ENCODE peak calls at places on chromosome 20, in eight cellular contexts. One of them, this sample, is unnamed.

GRCh38 chr20:62752181-62752670 is 43.6 kb downstream of the NTSR1 start:
- DNase-seq in A549: no peak
- DNase-seq in HT1080: no peak
- DNase-seq in D721Med: no peak
- DNase-seq in activated CD4-positive, alpha-beta T cell treated with anti-CD3 and anti-CD28 coated beads for 36 hours: no peak
- DNase-seq in tibial nerve: no peak
- DNase-seq in OCI-LY7: no peak
- DNase-seq in stimulated activated CD4-positive, alpha-beta T cell treated with anti-CD3 and anti-CD28 coated beads, Interleukin-2, amount 100 ng/mL, for 48 hours: no peak
- DNase-seq in this sample: no peak

GRCh38 chr20:64238851-64239387 is 16.6 kb upstream of the PCMTD2 start:
- DNase-seq in A549: no peak
- DNase-seq in HT1080: no peak
- DNase-seq in D721Med: no peak
- DNase-seq in activated CD4-positive, alpha-beta T cell treated with anti-CD3 and anti-CD28 coated beads for 36 hours: no peak
- DNase-seq in tibial nerve: no peak
- DNase-seq in OCI-LY7: no peak
- DNase-seq in stimulated activated CD4-positive, alpha-beta T cell treated with anti-CD3 and anti-CD28 coated beads, Interleukin-2, amount 100 ng/mL, for 48 hours: no peak
- DNase-seq in this sample: no peak

GRCh38 chr20:45972500-45973183 is 639 bp upstream of the ZNF335 start:
- DNase-seq in A549: no peak
- DNase-seq in HT1080: no peak
- DNase-seq in D721Med: no peak
- DNase-seq in activated CD4-positive, alpha-beta T cell treated with anti-CD3 and anti-CD28 coated beads for 36 hours: no peak
- DNase-seq in tibial nerve: no peak
- DNase-seq in OCI-LY7: no peak
- DNase-seq in stimulated activated CD4-positive, alpha-beta T cell treated with anti-CD3 and anti-CD28 coated beads, Interleukin-2, amount 100 ng/mL, for 48 hours: no peak
- DNase-seq in this sample: no peak

GRCh38 chr20:18541741-18542140 is 25.5 kb upstream of the SMIM26 start:
- DNase-seq in A549: no peak
- DNase-seq in HT1080: no peak
- DNase-seq in D721Med: no peak
- DNase-seq in activated CD4-positive, alpha-beta T cell treated with anti-CD3 and anti-CD28 coated beads for 36 hours: no peak
- DNase-seq in tibial nerve: no peak
- DNase-seq in OCI-LY7: no peak
- DNase-seq in stimulated activated CD4-positive, alpha-beta T cell treated with anti-CD3 and anti-CD28 coated beads, Interleukin-2, amount 100 ng/mL, for 48 hours: no peak
- DNase-seq in this sample: no peak

GRCh38 chr20:33624399-33624798 is 37.7 kb upstream of the C20orf144 start:
- DNase-seq in A549: no peak
- DNase-seq in HT1080: no peak
- DNase-seq in D721Med: no peak
- DNase-seq in activated CD4-positive, alpha-beta T cell treated with anti-CD3 and anti-CD28 coated beads for 36 hours: no peak
- DNase-seq in tibial nerve: no peak
- DNase-seq in OCI-LY7: no peak
- DNase-seq in stimulated activated CD4-positive, alpha-beta T cell treated with anti-CD3 and anti-CD28 coated beads, Interleukin-2, amount 100 ng/mL, for 48 hours: no peak
- DNase-seq in this sample: no peak

GRCh38 chr20:45300961-45301360 is 5.7 kb upstream of the RBPJL start:
- DNase-seq in A549: peak
- DNase-seq in HT1080: peak
- DNase-seq in D721Med: no peak
- DNase-seq in activated CD4-positive, alpha-beta T cell treated with anti-CD3 and anti-CD28 coated beads for 36 hours: peak
- DNase-seq in tibial nerve: no peak
- DNase-seq in OCI-LY7: peak
- DNase-seq in stimulated activated CD4-positive, alpha-beta T cell treated with anti-CD3 and anti-CD28 coated beads, Interleukin-2, amount 100 ng/mL, for 48 hours: peak
- DNase-seq in this sample: peak

GRCh38 chr20:37630161-37630560 is 63.7 kb upstream of the CTNNBL1 start:
- DNase-seq in A549: no peak
- DNase-seq in HT1080: no peak
- DNase-seq in D721Med: no peak
- DNase-seq in activated CD4-positive, alpha-beta T cell treated with anti-CD3 and anti-CD28 coated beads for 36 hours: no peak
- DNase-seq in tibial nerve: no peak
- DNase-seq in OCI-LY7: no peak
- DNase-seq in stimulated activated CD4-positive, alpha-beta T cell treated with anti-CD3 and anti-CD28 coated beads, Interleukin-2, amount 100 ng/mL, for 48 hours: no peak
- DNase-seq in this sample: no peak

GRCh38 chr20:18722381-18722780 is 91.2 kb upstream of the SCP2D1 start:
- DNase-seq in A549: no peak
- DNase-seq in HT1080: no peak
- DNase-seq in D721Med: no peak
- DNase-seq in activated CD4-positive, alpha-beta T cell treated with anti-CD3 and anti-CD28 coated beads for 36 hours: no peak
- DNase-seq in tibial nerve: no peak
- DNase-seq in OCI-LY7: no peak
- DNase-seq in stimulated activated CD4-positive, alpha-beta T cell treated with anti-CD3 and anti-CD28 coated beads, Interleukin-2, amount 100 ng/mL, for 48 hours: no peak
- DNase-seq in this sample: no peak

GRCh38 chr20:62900052-62900691 is 26.1 kb downstream of the DIDO1 start:
- DNase-seq in A549: peak
- DNase-seq in HT1080: peak
- DNase-seq in D721Med: peak
- DNase-seq in activated CD4-positive, alpha-beta T cell treated with anti-CD3 and anti-CD28 coated beads for 36 hours: peak
- DNase-seq in tibial nerve: peak
- DNase-seq in OCI-LY7: peak
- DNase-seq in stimulated activated CD4-positive, alpha-beta T cell treated with anti-CD3 and anti-CD28 coated beads, Interleukin-2, amount 100 ng/mL, for 48 hours: peak
- DNase-seq in this sample: peak

GRCh38 chr20:35010405-35011192 is 54.9 kb downstream of the MYH7B start:
- DNase-seq in A549: no peak
- DNase-seq in HT1080: no peak
- DNase-seq in D721Med: no peak
- DNase-seq in activated CD4-positive, alpha-beta T cell treated with anti-CD3 and anti-CD28 coated beads for 36 hours: no peak
- DNase-seq in tibial nerve: no peak
- DNase-seq in OCI-LY7: no peak
- DNase-seq in stimulated activated CD4-positive, alpha-beta T cell treated with anti-CD3 and anti-CD28 coated beads, Interleukin-2, amount 100 ng/mL, for 48 hours: no peak
- DNase-seq in this sample: no peak

GRCh38 chr20:9068232-9068781 is 580 bp upstream of the PLCB4 start:
- DNase-seq in A549: peak
- DNase-seq in HT1080: peak
- DNase-seq in D721Med: peak
- DNase-seq in activated CD4-positive, alpha-beta T cell treated with anti-CD3 and anti-CD28 coated beads for 36 hours: peak
- DNase-seq in tibial nerve: no peak
- DNase-seq in OCI-LY7: no peak
- DNase-seq in stimulated activated CD4-positive, alpha-beta T cell treated with anti-CD3 and anti-CD28 coated beads, Interleukin-2, amount 100 ng/mL, for 48 hours: no peak
- DNase-seq in this sample: peak

GRCh38 chr20:58835231-58835630 is 15.5 kb downstream of the GNAS-AS1 start:
- DNase-seq in A549: no peak
- DNase-seq in HT1080: no peak
- DNase-seq in D721Med: no peak
- DNase-seq in activated CD4-positive, alpha-beta T cell treated with anti-CD3 and anti-CD28 coated beads for 36 hours: no peak
- DNase-seq in tibial nerve: no peak
- DNase-seq in OCI-LY7: no peak
- DNase-seq in stimulated activated CD4-positive, alpha-beta T cell treated with anti-CD3 and anti-CD28 coated beads, Interleukin-2, amount 100 ng/mL, for 48 hours: no peak
- DNase-seq in this sample: no peak

GRCh38 chr20:1526896-1527295 is 30.6 kb downstream of the SIRPD start:
- DNase-seq in A549: no peak
- DNase-seq in HT1080: no peak
- DNase-seq in D721Med: no peak
- DNase-seq in activated CD4-positive, alpha-beta T cell treated with anti-CD3 and anti-CD28 coated beads for 36 hours: no peak
- DNase-seq in tibial nerve: no peak
- DNase-seq in OCI-LY7: no peak
- DNase-seq in stimulated activated CD4-positive, alpha-beta T cell treated with anti-CD3 and anti-CD28 coated beads, Interleukin-2, amount 100 ng/mL, for 48 hours: no peak
- DNase-seq in this sample: no peak

GRCh38 chr20:8414611-8415274 is 282.7 kb downstream of the PLCB1 start:
- DNase-seq in A549: no peak
- DNase-seq in HT1080: peak
- DNase-seq in D721Med: no peak
- DNase-seq in activated CD4-positive, alpha-beta T cell treated with anti-CD3 and anti-CD28 coated beads for 36 hours: no peak
- DNase-seq in tibial nerve: no peak
- DNase-seq in OCI-LY7: no peak
- DNase-seq in stimulated activated CD4-positive, alpha-beta T cell treated with anti-CD3 and anti-CD28 coated beads, Interleukin-2, amount 100 ng/mL, for 48 hours: no peak
- DNase-seq in this sample: no peak

GRCh38 chr20:11204926-11205768 is 531.3 kb upstream of the JAG1 start:
- DNase-seq in A549: peak
- DNase-seq in HT1080: peak
- DNase-seq in D721Med: no peak
- DNase-seq in activated CD4-positive, alpha-beta T cell treated with anti-CD3 and anti-CD28 coated beads for 36 hours: peak
- DNase-seq in tibial nerve: peak
- DNase-seq in OCI-LY7: peak
- DNase-seq in stimulated activated CD4-positive, alpha-beta T cell treated with anti-CD3 and anti-CD28 coated beads, Interleukin-2, amount 100 ng/mL, for 48 hours: peak
- DNase-seq in this sample: peak

GRCh38 chr20:33119725-33120720 is 40.6 kb downstream of the BPIFB4 start:
- DNase-seq in A549: no peak
- DNase-seq in HT1080: peak
- DNase-seq in D721Med: no peak
- DNase-seq in activated CD4-positive, alpha-beta T cell treated with anti-CD3 and anti-CD28 coated beads for 36 hours: no peak
- DNase-seq in tibial nerve: no peak
- DNase-seq in OCI-LY7: no peak
- DNase-seq in stimulated activated CD4-positive, alpha-beta T cell treated with anti-CD3 and anti-CD28 coated beads, Interleukin-2, amount 100 ng/mL, for 48 hours: no peak
- DNase-seq in this sample: no peak

GRCh38 chr20:7207186-7207585 is 439.7 kb downstream of the BMP2 start:
- DNase-seq in A549: no peak
- DNase-seq in HT1080: no peak
- DNase-seq in D721Med: no peak
- DNase-seq in activated CD4-positive, alpha-beta T cell treated with anti-CD3 and anti-CD28 coated beads for 36 hours: no peak
- DNase-seq in tibial nerve: no peak
- DNase-seq in OCI-LY7: no peak
- DNase-seq in stimulated activated CD4-positive, alpha-beta T cell treated with anti-CD3 and anti-CD28 coated beads, Interleukin-2, amount 100 ng/mL, for 48 hours: no peak
- DNase-seq in this sample: no peak

GRCh38 chr20:2920473-2920872 is 47.2 kb downstream of the PTPRA start:
- DNase-seq in A549: no peak
- DNase-seq in HT1080: no peak
- DNase-seq in D721Med: no peak
- DNase-seq in activated CD4-positive, alpha-beta T cell treated with anti-CD3 and anti-CD28 coated beads for 36 hours: no peak
- DNase-seq in tibial nerve: no peak
- DNase-seq in OCI-LY7: no peak
- DNase-seq in stimulated activated CD4-positive, alpha-beta T cell treated with anti-CD3 and anti-CD28 coated beads, Interleukin-2, amount 100 ng/mL, for 48 hours: no peak
- DNase-seq in this sample: no peak

GRCh38 chr20:10609276-10609675 is 64.5 kb downstream of the JAG1 start:
- DNase-seq in A549: no peak
- DNase-seq in HT1080: no peak
- DNase-seq in D721Med: no peak
- DNase-seq in activated CD4-positive, alpha-beta T cell treated with anti-CD3 and anti-CD28 coated beads for 36 hours: no peak
- DNase-seq in tibial nerve: peak
- DNase-seq in OCI-LY7: no peak
- DNase-seq in stimulated activated CD4-positive, alpha-beta T cell treated with anti-CD3 and anti-CD28 coated beads, Interleukin-2, amount 100 ng/mL, for 48 hours: no peak
- DNase-seq in this sample: no peak

GRCh38 chr20:3312940-3313656 is 74.1 kb upstream of the SLC4A11 start:
- DNase-seq in A549: peak
- DNase-seq in HT1080: no peak
- DNase-seq in D721Med: no peak
- DNase-seq in activated CD4-positive, alpha-beta T cell treated with anti-CD3 and anti-CD28 coated beads for 36 hours: no peak
- DNase-seq in tibial nerve: no peak
- DNase-seq in OCI-LY7: no peak
- DNase-seq in stimulated activated CD4-positive, alpha-beta T cell treated with anti-CD3 and anti-CD28 coated beads, Interleukin-2, amount 100 ng/mL, for 48 hours: no peak
- DNase-seq in this sample: no peak